ENCODE peak calls at places on chromosomes 3 and 15, in six cellular contexts. G is iPS-NIHi11; L is naive thymus-derived CD8-positive, alpha-beta T cell; T is neural progenitor cell; K is GM06990; Z is stimulated activated CD8-positive, alpha-beta memory T cell treated with anti-CD3 and anti-CD28 coated beads, Interleukin-15, amount 100 ng/mL, for 1 hour. U is an unnamed sample.
A peak's percentile ranks its signal among the peaks of the same experiment; 100 is the strongest.

GRCh38 chr3:21839592-21839991 is 88.6 kb upstream of the ZNF385D start:
- DNase-seq in Z (no peak), K (no peak), T (no peak), G (peak; percentile 18), L (no peak), U (no peak)

GRCh38 chr3:69695933-69696332 is 43.3 kb upstream of the MITF start:
- DNase-seq in L (no peak), G (no peak), K (no peak), Z (no peak), T (no peak), U (no peak)

GRCh38 chr3:175208316-175208715 is 349.2 kb downstream of the NAALADL2 start:
- DNase-seq in Z (no peak), G (no peak), L (no peak), T (peak; percentile 20), K (no peak), U (no peak)

GRCh38 chr15:70806992-70807712 is 43.8 kb upstream of the UACA start:
- DNase-seq in Z (no peak), K (no peak), L (no peak), G (no peak), T (no peak), U (no peak)

GRCh38 chr15:101439920-101440319 is 49.6 kb downstream of the PCSK6 start:
- DNase-seq in K (no peak), G (no peak), T (no peak), L (no peak), Z (no peak), U (no peak)

GRCh38 chr3:105414841-105415240 is 48.1 kb downstream of the ALCAM start:
- DNase-seq in G (no peak), T (no peak), Z (no peak), K (no peak), L (no peak), U (peak; percentile 3)

GRCh38 chr3:119469378-119470189 is 821 bp downstream of the POGLUT1 start:
- DNase-seq in G (no peak), K (no peak), T (no peak), L (no peak), Z (no peak), U (no peak)

GRCh38 chr3:131568460-131568859 is 65.7 kb upstream of the MRPL3 start:
- DNase-seq in T (peak; percentile 42), K (no peak), G (peak; percentile 29), Z (no peak), L (no peak), U (no peak)

GRCh38 chr3:23567917-23568316 is 237.8 kb upstream of the UBE2E1 start:
- DNase-seq in L (no peak), K (no peak), G (no peak), Z (no peak), T (no peak), U (no peak)

U was measured in HuH-7.